ENCODE peak calls at places on chromosomes 6 and 20, in ten cellular contexts. U is neuronal stem cell; N is neural progenitor cell; V is tibial artery; X is left ventricle myocardium inferior; B is testis; F is transverse colon; J is aorta; Q is CD8-positive, alpha-beta T cell; H is GM23248. R is an unnamed sample.
A peak's percentile ranks its signal among the peaks of the same experiment; 100 is the strongest.

GRCh38 chr6:93817937-93818336 is 398.6 kb upstream of the EPHA7 start:
- DNase-seq in F (no peak), U (no peak), J (no peak), B (no peak), N (no peak), H (no peak), X (no peak), V (no peak), Q (no peak), R (no peak)

GRCh38 chr6:142845624-142846458 is 99.1 kb downstream of the HIVEP2 start:
- DNase-seq in F (peak; percentile 90), X (peak; percentile 92), N (peak; percentile 87), H (peak; percentile 80), V (peak; percentile 81), Q (peak; percentile 76), J (peak; percentile 83), B (peak; percentile 89), U (peak; percentile 63), R (peak; percentile 87)

GRCh38 chr6:142819603-142820335 is 125.2 kb downstream of the HIVEP2 start:
- DNase-seq in X (no peak), F (no peak), V (no peak), B (no peak), H (peak; percentile 27), U (no peak), J (no peak), N (no peak), Q (peak; percentile 38), R (no peak)

GRCh38 chr20:44566811-44567210 is 15.6 kb upstream of the PKIG start:
- DNase-seq in V (no peak), N (no peak), Q (no peak), U (no peak), J (no peak), B (no peak), H (no peak), F (no peak), X (no peak), R (no peak)

GRCh38 chr20:33701629-33702450 is 15.7 kb upstream of the E2F1 start:
- DNase-seq in N (no peak), H (no peak), X (no peak), B (no peak), Q (no peak), J (no peak), U (no peak), V (no peak), F (no peak), R (no peak)

GRCh38 chr20:3788685-3789155 is 2.2 kb upstream of the CENPB start:
- DNase-seq in F (peak; percentile 74), Q (no peak), B (no peak), V (no peak), H (peak; percentile 40), N (peak; percentile 1), U (no peak), J (no peak), X (no peak), R (no peak)

GRCh38 chr20:14633507-14633906 is 296.1 kb upstream of the FLRT3 start:
- DNase-seq in N (no peak), U (no peak), H (peak; percentile 38), B (no peak), X (no peak), F (no peak), V (no peak), J (no peak), Q (no peak), R (no peak)

GRCh38 chr6:166309977-166310376 is 1.8 kb upstream of the PRR18 start:
- DNase-seq in V (no peak), U (no peak), X (no peak), H (no peak), B (no peak), N (no peak), F (no peak), J (no peak), Q (no peak), R (no peak)

GRCh38 chr6:109082178-109082577 is 12.5 kb downstream of the SESN1 start:
- DNase-seq in F (no peak), X (no peak), B (no peak), Q (no peak), N (no peak), U (no peak), H (peak; percentile 81), J (no peak), V (no peak), R (peak; percentile 72)

GRCh38 chr20:51636123-51636522 is 93.6 kb upstream of the NFATC2 start:
- DNase-seq in J (no peak), H (no peak), Q (no peak), U (no peak), N (no peak), F (no peak), B (no peak), V (no peak), X (no peak), R (no peak)

GRCh38 chr6:26197736-26198625 is 110.8 kb downstream of the HFE start:
- DNase-seq in V (no peak), N (peak; percentile 46), X (no peak), J (peak; percentile 72), B (no peak), F (peak; percentile 84), H (peak; percentile 49), Q (peak; percentile 38), U (no peak), R (peak; percentile 47)

GRCh38 chr6:104597541-104598050 is 262.1 kb downstream of the HACE1 start:
- DNase-seq in X (no peak), V (no peak), N (no peak), H (peak; percentile 30), Q (no peak), F (no peak), B (no peak), U (no peak), J (no peak), R (no peak)

GRCh38 chr6:28907394-28907793 is 16.4 kb downstream of the TRIM27 start:
- DNase-seq in B (no peak), N (no peak), H (peak; percentile 58), U (no peak), X (no peak), F (no peak), J (peak; percentile 57), Q (no peak), V (no peak), R (no peak)

GRCh38 chr6:45118684-45119230 is 209.4 kb upstream of the RUNX2 start:
- DNase-seq in N (no peak), X (no peak), H (no peak), B (no peak), V (no peak), J (no peak), Q (no peak), U (no peak), F (no peak), R (no peak)

GRCh38 chr6:150444308-150444707 is 75.5 kb downstream of the IYD start:
- DNase-seq in F (no peak), U (no peak), B (no peak), J (no peak), N (no peak), V (no peak), Q (no peak), H (no peak), X (no peak), R (no peak)

GRCh38 chr20:58023346-58023745 is 205.1 kb downstream of the ANKRD60 start:
- DNase-seq in Q (no peak), X (no peak), V (peak; percentile 19), H (no peak), B (no peak), J (no peak), N (no peak), U (no peak), F (no peak), R (no peak)

GRCh38 chr6:41964201-41964887 is 22.7 kb upstream of the CCND3 start:
- DNase-seq in J (no peak), U (no peak), N (no peak), H (no peak), B (no peak), V (no peak), F (no peak), X (no peak), Q (no peak), R (no peak)

GRCh38 chr20:25058051-25058796 is at the start of gene ACSS1:
- DNase-seq in X (peak; percentile 82), J (peak; percentile 75), F (peak; percentile 78), B (peak; percentile 80), H (peak; percentile 63), U (no peak), V (peak; percentile 61), N (peak; percentile 41), Q (peak; percentile 83), R (no peak)

GRCh38 chr6:116405663-116406329 is 35.0 kb downstream of the DSE start:
- DNase-seq in F (no peak), V (no peak), U (no peak), H (peak; percentile 76), B (no peak), J (no peak), X (no peak), N (peak; percentile 46), Q (no peak), R (peak; percentile 33)
- H3K4me3 ChIP-seq in F (no peak overlapping the region), V (no peak overlapping the region), U (no peak overlapping the region), H (peak overlapping the region; percentile 58), B (no peak overlapping the region), J (no peak overlapping the region), X (no peak overlapping the region), N (no peak overlapping the region), Q (no peak overlapping the region), R (no peak overlapping the region)

GRCh38 chr20:676967-677366 is 1.4 kb upstream of the SCRT2 start:
- DNase-seq in N (no peak), F (no peak), V (no peak), H (no peak), J (no peak), X (no peak), B (no peak), Q (no peak), U (no peak), R (no peak)
- H3K27me3 ChIP-seq in N (peaks cover 72% of the 10 kb centered on the region), F (peaks cover 97% of the 10 kb centered on the region), V (peaks cover 77% of the 10 kb centered on the region), H (peaks cover 59% of the 10 kb centered on the region), J (no peaks in the 10 kb centered on the region), X (peaks cover 86% of the 10 kb centered on the region), B (no peaks in the 10 kb centered on the region), Q (peaks cover 19% of the 10 kb centered on the region), U (peaks cover 73% of the 10 kb centered on the region), R (peaks cover 6% of the 10 kb centered on the region)

GRCh38 chr6:126886106-126886505 is 232.4 kb upstream of the RSPO3 start:
- DNase-seq in J (no peak), N (no peak), H (peak; percentile 30), B (no peak), V (no peak), F (no peak), X (no peak), U (no peak), Q (no peak), R (no peak)
- H3K4me3 ChIP-seq in J (no peak overlapping the region), N (no peak overlapping the region), H (no peak overlapping the region), B (no peak overlapping the region), V (no peak overlapping the region), F (no peak overlapping the region), X (no peak overlapping the region), U (no peak overlapping the region), Q (no peak overlapping the region), R (no peak overlapping the region)

GRCh38 chr6:99879431-99879830 is 114.6 kb downstream of the MCHR2 start:
- DNase-seq in V (no peak), Q (no peak), U (no peak), N (no peak), F (no peak), B (no peak), H (no peak), J (no peak), X (no peak), R (no peak)

DNA sequence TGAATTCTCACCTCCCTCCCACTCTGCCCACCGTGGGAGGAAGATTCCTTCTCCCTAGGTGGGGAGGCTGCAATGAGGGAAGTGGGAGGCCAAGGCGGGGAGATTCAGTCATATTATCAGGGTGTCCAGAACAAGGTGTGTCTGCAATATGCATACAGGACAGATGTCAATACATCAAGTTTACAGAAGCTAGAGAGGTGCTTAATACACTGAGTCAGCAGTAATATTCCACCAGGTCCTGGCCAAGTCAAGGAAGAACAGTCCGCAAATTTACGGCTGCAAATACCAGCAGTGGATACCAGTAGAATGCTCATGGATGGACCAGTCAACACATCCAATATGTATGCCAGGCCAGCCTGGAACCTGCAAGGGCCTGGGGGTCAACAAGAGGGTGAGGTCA is 119.0 kb downstream of the MCHR2 start:
- DNase-seq in J (no peak), U (no peak), X (no peak), Q (no peak), B (no peak), F (no peak), N (no peak), V (no peak), H (no peak), R (no peak)
- H3K27me3 ChIP-seq in J (no peaks in the 10 kb centered on the region), U (peaks cover 1% of the 10 kb centered on the region), X (peaks cover 40% of the 10 kb centered on the region), Q (no peaks in the 10 kb centered on the region), B (no peaks in the 10 kb centered on the region), F (peaks cover 8% of the 10 kb centered on the region), N (no peaks in the 10 kb centered on the region), V (no peaks in the 10 kb centered on the region), H (peaks cover 28% of the 10 kb centered on the region), R (no peaks in the 10 kb centered on the region)